ENCODE peak calls at places on chromosomes 7 and 10, in four cellular contexts. A is suprapubic skin, O is breast epithelium, M is HCT116. V is an unnamed sample.

GRCh38 chr7:80087051-80087767 is 47.4 kb upstream of the GNAI1 start:
- DNase-seq in A (no peak), M (peak), O (no peak), V (no peak)

GRCh38 chr7:120714945-120715344 is 143.0 kb downstream of the TSPAN12 start:
- DNase-seq in A (no peak), M (no peak), O (no peak), V (no peak)

GRCh38 chr7:42105541-42106349 is 131.3 kb downstream of the GLI3 start:
- DNase-seq in O (no peak), M (no peak), A (no peak), V (no peak)

GRCh38 chr10:110818311-110819257 is 53.1 kb upstream of the PDCD4 start:
- DNase-seq in A (no peak), O (no peak), M (no peak), V (no peak)

GRCh38 chr10:15387021-15387420 is 15.9 kb upstream of the FAM171A1 start:
- DNase-seq in O (no peak), M (no peak), A (no peak), V (no peak)

GRCh38 chr10:61901829-61902447 is 439 bp downstream of the ARID5B start:
- DNase-seq in O (no peak), M (no peak), A (no peak), V (no peak)

GRCh38 chr10:16847644-16848043 is 30.4 kb upstream of the RSU1 start:
- DNase-seq in O (no peak), M (no peak), A (no peak), V (no peak)

GRCh38 chr7:71443197-71443542 is 311.2 kb downstream of the GALNT17 start:
- DNase-seq in O (no peak), M (no peak), A (peak), V (no peak)

GRCh38 chr10:5442056-5442989 is 30.0 kb downstream of the NET1 start:
- DNase-seq in M (peak), A (no peak), O (no peak), V (no peak)

GRCh38 chr7:103902917-103903316 is 86.5 kb downstream of the RELN start:
- DNase-seq in O (no peak), M (no peak), A (no peak), V (no peak)

GRCh38 chr7:37927739-37928444 is 7.5 kb downstream of the EPDR1 start:
- DNase-seq in M (no peak), A (no peak), O (no peak), V (no peak)

GRCh38 chr7:51139796-51140195 is 176.8 kb downstream of the COBL start:
- DNase-seq in M (no peak), A (no peak), O (no peak), V (no peak)

GRCh38 chr10:43292745-43293676 is 26.1 kb upstream of the RASGEF1A start:
- DNase-seq in O (peak), M (peak), A (peak), V (no peak)

GRCh38 chr10:125231116-125231812 is 70.9 kb upstream of the CTBP2 start:
- DNase-seq in A (no peak), O (no peak), M (peak), V (no peak)

GRCh38 chr7:73668103-73668937 is 689 bp downstream of the VPS37D start:
- DNase-seq in A (no peak), O (no peak), M (no peak), V (no peak)

GRCh38 chr10:118689070-118689858 is 65.5 kb downstream of the CACUL1 start:
- DNase-seq in O (no peak), M (no peak), A (no peak), V (no peak)

GRCh38 chr10:12355384-12355783 is 6.0 kb downstream of the CAMK1D start:
- DNase-seq in O (no peak), M (no peak), A (no peak), V (no peak)

GRCh38 chr10:30017576-30017975 is 41.8 kb downstream of the JCAD start:
- DNase-seq in M (no peak), A (no peak), O (no peak), V (no peak)

GRCh38 chr10:86285136-86285790 is 81.3 kb downstream of the GRID1 start:
- DNase-seq in A (peak), M (no peak), O (no peak), V (no peak)

GRCh38 chr10:79047875-79048638 is 20.7 kb upstream of the ZMIZ1 start:
- DNase-seq in A (peak), M (no peak), O (peak), V (no peak)

GRCh38 chr10:62479523-62479922 is 105.4 kb downstream of the ZNF365 start:
- DNase-seq in A (no peak), M (no peak), O (no peak), V (no peak)

GRCh38 chr7:136009488-136010079 is 32.4 kb upstream of the MTPN start:
- DNase-seq in O (no peak), A (no peak), M (peak), V (no peak)

GRCh38 chr10:109618748-109619147 is 304.6 kb downstream of the XPNPEP1 start:
- DNase-seq in A (no peak), O (no peak), M (no peak), V (no peak)

GRCh38 chr10:24249829-24250415 is 41.0 kb downstream of the KIAA1217 start:
- DNase-seq in A (no peak), M (no peak), O (no peak), V (no peak)

GRCh38 chr10:26438534-26439269 is 561 bp downstream of the APBB1IP start:
- DNase-seq in A (no peak), O (no peak), M (no peak), V (peak)

GRCh38 chr10:127906548-127907377 is at the start of gene PTPRE:
- DNase-seq in O (peak), M (peak), A (no peak), V (peak)

GRCh38 chr10:106185991-106186390 is 978.5 kb downstream of the SORCS1 start:
- DNase-seq in A (no peak), O (no peak), M (no peak), V (no peak)

GRCh38 chr10:48939790-48940325 is at the start of gene LRRC18:
- DNase-seq in O (no peak), A (peak), M (no peak), V (no peak)

GRCh38 chr7:130273081-130273699 is 6.5 kb downstream of the CPA2 start:
- DNase-seq in A (no peak), O (no peak), M (no peak), V (no peak)

GRCh38 chr7:44953156-44953555 is 25.7 kb downstream of the MYO1G start:
- DNase-seq in O (no peak), M (no peak), A (no peak), V (no peak)

GRCh38 chr10:113183543-113183942 is 233.5 kb downstream of the TCF7L2 start:
- DNase-seq in A (no peak), M (no peak), O (no peak), V (no peak)

GRCh38 chr7:121307021-121307575 is 21.7 kb upstream of the WNT16 start:
- DNase-seq in A (no peak), M (no peak), O (no peak), V (no peak)

GRCh38 chr10:113337142-113337541 is 215.7 kb upstream of the HABP2 start:
- DNase-seq in M (no peak), A (no peak), O (no peak), V (no peak)

GRCh38 chr10:65358565-65358964 is 1567.3 kb upstream of the LRRTM3 start:
- DNase-seq in A (no peak), O (no peak), M (peak), V (no peak)

GRCh38 chr10:43204943-43205671 is 61.8 kb downstream of the RASGEF1A start:
- DNase-seq in M (peak), O (peak), A (peak), V (peak)

GRCh38 chr10:95290801-95291633 is at the start of gene PDLIM1:
- DNase-seq in A (peak), O (peak), M (no peak), V (peak)
- TF ChIP-seq POLR2A in A (peak), O (peak), M (peak), V (peak)

DNA sequence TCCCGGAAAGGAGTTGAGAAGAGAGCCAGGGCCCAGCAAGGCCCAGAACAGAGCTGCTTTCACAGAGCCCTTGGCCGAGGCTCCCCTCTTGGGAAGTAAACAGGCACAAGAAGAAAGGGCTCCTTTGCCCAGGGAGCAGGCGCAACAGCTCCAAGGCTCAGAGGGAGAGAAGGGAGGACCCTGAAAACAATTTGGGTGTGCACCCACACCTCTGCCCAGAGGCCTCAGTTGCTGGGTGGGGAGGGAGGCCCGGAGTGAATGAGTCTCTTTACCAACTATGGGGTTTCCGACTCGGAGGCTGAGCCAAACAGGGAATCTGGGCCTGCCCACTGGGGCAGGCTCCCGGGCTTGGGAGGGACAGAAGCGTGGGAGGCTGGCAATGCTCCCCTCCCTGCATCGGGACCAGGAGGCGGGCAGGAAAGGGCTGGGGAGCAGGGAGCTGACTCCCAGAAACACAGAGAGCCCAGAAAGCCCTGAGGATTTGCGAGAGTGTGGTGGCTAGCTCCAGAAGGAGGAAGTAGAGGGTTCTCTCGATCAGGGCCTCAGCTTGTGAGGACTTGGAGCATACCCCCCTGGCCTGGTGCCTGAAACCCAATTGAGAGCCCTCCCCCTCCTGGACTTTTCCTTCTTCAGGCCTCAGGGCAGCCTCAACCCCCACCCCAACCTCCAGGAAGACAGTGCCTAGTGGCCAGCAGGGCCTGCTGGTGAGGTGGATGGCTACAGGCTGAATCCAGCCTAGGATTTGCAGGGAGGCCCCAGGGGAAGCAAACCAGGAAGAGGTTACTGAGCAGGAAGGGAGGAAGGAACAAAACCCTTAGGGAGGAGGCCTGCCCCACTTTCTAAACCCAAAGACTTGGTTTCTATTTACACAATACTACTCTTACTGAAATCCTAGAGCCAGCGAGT is 6.2 kb downstream of the C10orf105 start:
- DNase-seq in M (no peak), O (peak), A (peak), V (no peak)
- TF ChIP-seq POLR2AphosphoS5 in M (no peak), O (peak), A (no peak), V (no peak)

GRCh38 chr7:131524116-131524515 is 32.3 kb downstream of the PODXL start:
- DNase-seq in A (no peak), O (no peak), M (no peak), V (no peak)

GRCh38 chr7:131527462-131527861 is 29.0 kb downstream of the PODXL start:
- DNase-seq in O (no peak), M (no peak), A (no peak), V (no peak)

GRCh38 chr7:131522325-131522920 is 34.0 kb downstream of the PODXL start:
- DNase-seq in M (no peak), A (no peak), O (no peak), V (no peak)

GRCh38 chr7:131525820-131526219 is 30.6 kb downstream of the PODXL start:
- DNase-seq in O (no peak), M (no peak), A (no peak), V (no peak)

DNA sequence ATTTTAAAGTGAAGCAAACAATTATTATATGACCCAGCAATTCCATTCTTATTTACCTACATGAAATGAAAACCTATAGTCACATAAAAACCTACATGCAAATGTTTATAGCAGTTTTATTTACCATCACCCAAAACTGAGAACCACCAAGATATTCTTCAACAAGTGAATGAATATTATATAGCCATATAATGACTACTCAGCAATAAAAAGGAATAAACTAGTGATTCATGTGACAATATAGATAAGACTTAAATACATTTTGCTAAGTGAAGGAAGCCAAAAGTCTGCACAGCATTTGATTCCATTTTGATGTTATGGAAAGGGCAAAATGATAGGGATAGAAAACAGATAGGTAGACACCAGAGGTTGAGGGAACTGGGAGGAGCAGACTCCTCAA is 31.7 kb downstream of the PODXL start:
- DNase-seq in A (no peak), M (no peak), O (no peak), V (no peak)
- TF ChIP-seq POLR2A in A (no peak), M (no peak), O (no peak), V (no peak)

GRCh38 chr7:29866490-29866930 is 60.2 kb downstream of the WIPF3 start:
- DNase-seq in O (no peak), A (no peak), M (no peak), V (no peak)

GRCh38 chr7:29864668-29865067 is 58.4 kb downstream of the WIPF3 start:
- DNase-seq in O (no peak), M (no peak), A (no peak), V (no peak)

GRCh38 chr7:29859491-29860180 is 53.3 kb downstream of the WIPF3 start:
- DNase-seq in M (no peak), A (no peak), O (no peak), V (no peak)

GRCh38 chr7:29865526-29865925 is 59.2 kb downstream of the WIPF3 start:
- DNase-seq in O (no peak), M (peak), A (no peak), V (no peak)
- TF ChIP-seq POLR2AphosphoS5 in O (no peak), M (no peak), A (no peak), V (no peak)

GRCh38 chr7:92134271-92135099 is at the start of gene CYP51A1:
- DNase-seq in O (peak), M (peak), A (peak), V (peak)
- TF ChIP-seq POLR2A in O (peak), M (peak), A (peak), V (peak)

GRCh38 chr10:97006364-97006763 is 174.3 kb downstream of the LCOR start:
- DNase-seq in O (no peak), A (no peak), M (no peak), V (no peak)

GRCh38 chr10:97004591-97004990 is 172.5 kb downstream of the LCOR start:
- DNase-seq in O (no peak), A (no peak), M (no peak), V (no peak)

GRCh38 chr10:97010695-97011206 is 175.0 kb downstream of the SLIT1 start:
- DNase-seq in O (no peak), M (no peak), A (peak), V (no peak)

GRCh38 chr10:97005349-97005748 is 173.3 kb downstream of the LCOR start:
- DNase-seq in M (no peak), O (no peak), A (no peak), V (no peak)

GRCh38 chr10:97007417-97007816 is 175.3 kb downstream of the LCOR start:
- DNase-seq in O (no peak), A (no peak), M (no peak), V (no peak)
- TF ChIP-seq POLR2AphosphoS5 in O (no peak), A (no peak), M (no peak), V (no peak)

DNA sequence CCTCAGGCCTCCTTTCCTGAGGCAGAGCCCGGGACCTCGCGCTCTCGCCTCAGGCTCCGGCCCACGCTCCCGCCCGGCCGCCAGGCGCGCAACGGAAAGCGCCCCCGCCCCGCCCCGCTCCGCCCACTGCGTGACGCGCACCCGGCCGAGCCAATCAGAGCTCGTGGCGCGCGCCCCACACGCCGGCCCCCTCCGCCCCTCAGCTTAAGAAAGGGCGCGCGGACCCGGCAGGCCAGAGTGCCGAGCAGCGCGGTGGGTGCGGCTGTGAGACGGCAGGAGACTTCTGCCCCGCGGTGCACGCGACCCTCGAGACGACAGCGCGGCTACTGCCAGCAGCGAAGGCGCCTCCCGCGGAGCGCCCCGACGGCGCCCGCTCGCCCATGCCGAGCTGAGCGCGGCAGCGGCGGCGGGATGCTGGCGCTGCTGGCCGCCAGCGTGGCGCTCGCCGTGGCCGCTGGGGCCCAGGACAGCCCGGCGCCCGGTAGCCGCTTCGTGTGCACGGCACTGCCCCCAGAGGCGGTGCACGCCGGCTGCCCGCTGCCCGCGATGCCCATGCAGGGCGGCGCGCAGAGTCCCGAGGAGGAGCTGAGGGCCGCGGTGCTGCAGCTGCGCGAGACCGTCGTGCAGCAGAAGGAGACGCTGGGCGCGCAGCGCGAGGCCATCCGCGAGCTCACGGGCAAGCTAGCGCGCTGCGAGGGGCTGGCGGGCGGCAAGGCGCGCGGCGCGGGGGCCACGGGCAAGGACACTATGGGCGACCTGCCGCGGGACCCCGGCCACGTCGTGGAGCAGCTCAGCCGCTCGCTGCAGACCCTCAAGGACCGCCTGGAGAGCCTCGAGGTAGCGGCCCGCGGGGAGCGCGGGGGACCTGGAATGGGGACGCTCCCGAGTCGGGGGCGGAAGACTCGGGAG is at the start of gene NPTX2:
- DNase-seq in M (no peak), A (no peak), O (no peak), V (no peak)
- TF ChIP-seq POLR2A in M (no peak), A (peak), O (no peak), V (no peak)

GRCh38 chr7:98294326-98294725 is 12.8 kb downstream of the BRI3 start:
- DNase-seq in O (no peak), A (no peak), M (no peak), V (no peak)

GRCh38 chr7:98293746-98294145 is 12.3 kb downstream of the BRI3 start:
- DNase-seq in O (no peak), M (no peak), A (no peak), V (no peak)

GRCh38 chr7:98295467-98296220 is 14.2 kb downstream of the BRI3 start:
- DNase-seq in M (no peak), O (no peak), A (no peak), V (no peak)

GRCh38 chr7:98293265-98293664 is 11.8 kb downstream of the BRI3 start:
- DNase-seq in A (no peak), M (no peak), O (no peak), V (no peak)

GRCh38 chr7:98294798-98295382 is 13.4 kb downstream of the BRI3 start:
- DNase-seq in A (no peak), O (peak), M (peak), V (peak)
- TF ChIP-seq POLR2AphosphoS5 in A (no peak), O (no peak), M (peak), V (peak)

V was measured in GM12891.